ENCODE peak calls at places on chromosomes 1 and 21, in five cellular contexts. G is adrenal gland, C is HCT116, T is heart left ventricle, F is heart right ventricle. W is an unnamed sample.
A peak's percentile ranks its signal among the peaks of the same experiment; 100 is the strongest.

GRCh38 chr21:41895643-41896493 is 16.7 kb upstream of the PRDM15 start:
- DNase-seq in G (no peak), C (no peak), T (no peak), F (no peak), W (no peak)

GRCh38 chr1:110495926-110496600 is 22.9 kb downstream of the KCNA10 start:
- DNase-seq in G (peak; percentile 95), C (peak; percentile 68), T (peak; percentile 77), F (peak; percentile 77), W (peak; percentile 58)

GRCh38 chr1:67612690-67613322 is 72.2 kb upstream of the GADD45A start:
- DNase-seq in G (no peak), C (no peak), T (peak; percentile 62), F (peak; percentile 35), W (peak; percentile 24)

GRCh38 chr1:208254862-208255261 is 10.7 kb upstream of the PLXNA2 start:
- DNase-seq in G (no peak), C (no peak), T (no peak), F (no peak), W (no peak)

GRCh38 chr1:167617100-167617949 is 12.7 kb upstream of the RCSD1 start:
- DNase-seq in G (peak; percentile 76), C (no peak), T (peak; percentile 61), F (peak; percentile 54), W (no peak)

GRCh38 chr1:24163999-24164398 is 21.1 kb upstream of the IL22RA1 start:
- DNase-seq in G (no peak), C (no peak), T (no peak), F (no peak), W (no peak)

GRCh38 chr1:8026153-8026975 is at the start of gene ERRFI1:
- DNase-seq in G (peak; percentile 97), C (peak; percentile 83), T (peak; percentile 96), F (peak; percentile 93), W (peak; percentile 95)

GRCh38 chr1:17194981-17195528 is 9.9 kb upstream of the PADI1 start:
- DNase-seq in G (peak; percentile 17), C (no peak), T (no peak), F (no peak), W (no peak)

GRCh38 chr1:205258313-205259176 is 30.8 kb downstream of the TMCC2 start:
- DNase-seq in G (peak; percentile 88), C (no peak), T (no peak), F (no peak), W (no peak)

GRCh38 chr1:81155131-81155530 is 645.6 kb upstream of the ADGRL2 start:
- DNase-seq in G (no peak), C (no peak), T (no peak), F (no peak), W (no peak)

GRCh38 chr1:18470650-18471355 is 9.9 kb upstream of the KLHDC7A start:
- DNase-seq in G (no peak), C (no peak), T (no peak), F (no peak), W (no peak)

GRCh38 chr1:15966081-15966955 is 9.6 kb downstream of the ZBTB17 start:
- DNase-seq in G (peak; percentile 61), C (no peak), T (no peak), F (no peak), W (no peak)

GRCh38 chr1:221335161-221336101 is 406.5 kb downstream of the DUSP10 start:
- DNase-seq in G (peak; percentile 67), C (no peak), T (peak; percentile 28), F (peak; percentile 7), W (peak; percentile 68)

GRCh38 chr21:36113647-36114428 is 21.0 kb upstream of the CBR3 start:
- DNase-seq in G (no peak), C (no peak), T (no peak), F (no peak), W (no peak)

DNA sequence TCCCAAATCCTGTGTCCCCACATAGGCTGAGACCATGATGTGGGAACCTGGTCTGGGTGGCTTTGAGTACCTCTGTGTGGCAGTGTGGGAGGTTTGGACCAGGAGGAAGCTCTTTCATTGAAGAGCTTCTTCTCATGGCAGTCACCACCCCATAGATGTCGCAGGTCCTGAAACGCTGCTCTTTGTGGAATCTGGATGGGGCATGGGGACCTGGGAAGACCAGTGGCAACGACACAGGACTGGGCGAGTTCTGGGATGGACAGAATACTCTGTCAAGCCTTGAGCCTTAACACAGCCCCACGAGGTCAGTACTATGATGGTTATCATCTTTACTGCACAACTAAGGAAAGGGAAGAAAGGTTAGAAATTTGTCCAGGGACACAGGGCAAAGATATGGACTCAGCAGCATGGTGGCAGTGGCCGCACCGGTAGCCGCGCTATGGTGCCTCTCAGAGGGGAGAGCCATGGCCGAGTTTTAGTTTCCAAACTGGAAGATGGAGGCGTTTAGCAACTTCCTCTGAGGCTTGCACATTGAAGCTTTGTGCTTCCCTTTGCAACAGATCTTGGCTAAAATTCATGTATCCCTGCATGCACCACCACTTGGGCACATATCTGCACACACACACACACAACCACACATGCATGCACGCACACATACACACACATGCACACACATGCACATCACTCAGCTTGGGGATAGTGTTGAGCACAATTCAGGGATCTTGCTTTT is 117.7 kb upstream of the C1orf174 start:
- DNase-seq in G (peak; percentile 27), C (no peak), T (no peak), F (no peak), W (no peak)
- H3K4me3 ChIP-seq in G (no peak overlapping the region), C (no peak overlapping the region), T (no peak overlapping the region), F (no peak overlapping the region), W (no peak overlapping the region)

DNA sequence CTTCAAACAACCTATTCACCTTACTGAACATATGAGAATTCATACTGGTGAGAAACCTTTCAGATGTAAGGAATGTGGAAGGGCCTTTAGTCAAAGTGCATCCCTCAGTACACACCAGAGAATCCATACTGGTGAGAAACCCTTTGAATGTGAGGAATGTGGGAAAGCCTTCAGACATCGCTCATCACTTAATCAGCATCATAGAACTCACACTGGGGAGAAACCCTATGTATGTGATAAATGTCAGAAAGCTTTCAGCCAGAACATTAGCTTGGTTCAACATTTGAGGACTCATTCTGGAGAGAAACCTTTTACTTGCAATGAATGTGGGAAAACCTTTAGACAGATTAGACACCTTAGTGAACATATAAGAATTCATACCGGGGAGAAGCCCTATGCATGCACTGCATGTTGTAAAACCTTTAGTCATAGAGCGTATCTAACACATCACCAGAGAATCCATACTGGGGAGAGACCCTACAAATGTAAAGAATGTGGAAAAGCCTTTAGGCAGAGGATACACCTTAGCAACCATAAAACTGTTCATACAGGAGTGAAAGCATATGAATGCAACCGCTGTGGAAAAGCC is 13.2 kb upstream of the EXO5 start:
- DNase-seq in G (no peak), C (no peak), T (no peak), F (no peak), W (no peak)
- H3K9me3 ChIP-seq in G (peaks cover 9% of the 10 kb centered on the region), C (peaks cover 7% of the 10 kb centered on the region), T (peaks cover 86% of the 10 kb centered on the region), F (peaks cover 6% of the 10 kb centered on the region), W (peaks cover 37% of the 10 kb centered on the region)

GRCh38 chr1:179576509-179576908 is 761 bp upstream of the NPHS2 start:
- DNase-seq in G (no peak), C (no peak), T (no peak), F (no peak), W (no peak)

DNA sequence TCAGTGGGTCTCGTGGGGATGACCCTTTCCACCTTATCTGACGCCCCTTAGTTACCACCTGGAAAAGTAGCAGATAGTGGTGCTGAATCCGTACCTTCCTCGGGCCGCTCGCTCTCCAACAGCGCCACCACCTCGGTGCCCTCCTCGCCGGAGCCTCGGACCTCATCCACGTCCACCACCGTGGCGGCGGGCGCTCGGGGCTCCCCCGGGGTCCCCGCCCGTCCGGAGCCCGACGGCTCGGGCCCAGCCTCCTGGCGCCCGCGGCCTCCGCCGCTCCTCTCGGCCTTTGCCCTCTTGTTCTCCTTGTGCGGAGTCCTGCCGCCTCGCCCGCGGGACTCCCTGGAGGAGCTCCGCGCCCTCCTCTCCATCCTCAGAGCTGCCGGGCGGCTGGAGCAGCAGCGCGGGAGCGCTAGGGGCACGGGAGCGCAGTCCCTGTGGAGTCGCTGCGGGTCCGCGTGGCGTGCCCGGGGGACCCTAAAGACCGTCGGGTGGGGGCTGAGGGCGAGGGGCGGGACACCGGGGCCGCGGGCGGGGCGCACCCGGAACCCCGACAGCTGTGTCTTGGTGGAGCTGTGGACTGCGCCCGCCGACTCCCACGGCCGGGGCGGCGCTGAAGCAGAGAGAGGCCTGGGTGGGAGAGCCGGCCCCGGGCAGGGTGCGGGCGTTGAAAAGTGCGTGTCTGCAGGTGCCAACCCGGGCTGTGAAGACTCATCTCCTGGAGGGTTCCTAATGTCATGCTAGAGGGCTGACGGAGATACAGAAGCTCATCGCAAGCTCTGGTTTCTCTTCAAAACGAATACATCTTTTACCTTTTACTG is at the start of gene NPHS2:
- DNase-seq in G (no peak), C (no peak), T (no peak), F (no peak), W (no peak)
- H3K4me3 ChIP-seq in G (no peak within 1 kb of the TSS), C (no peak within 1 kb of the TSS), T (no peak within 1 kb of the TSS), F (no peak within 1 kb of the TSS), W (no peak within 1 kb of the TSS)

GRCh38 chr1:82165304-82165703 is 364.6 kb downstream of the ADGRL2 start:
- DNase-seq in G (no peak), C (no peak), T (no peak), F (no peak), W (no peak)

GRCh38 chr1:82160036-82160435 is 359.3 kb downstream of the ADGRL2 start:
- DNase-seq in G (no peak), C (no peak), T (no peak), F (no peak), W (peak; percentile 64)

GRCh38 chr1:82162526-82163420 is 362.0 kb downstream of the ADGRL2 start:
- DNase-seq in G (no peak), C (no peak), T (no peak), F (no peak), W (no peak)

GRCh38 chr1:82161651-82162238 is 361.0 kb downstream of the ADGRL2 start:
- DNase-seq in G (no peak), C (no peak), T (no peak), F (no peak), W (peak; percentile 5)

DNA sequence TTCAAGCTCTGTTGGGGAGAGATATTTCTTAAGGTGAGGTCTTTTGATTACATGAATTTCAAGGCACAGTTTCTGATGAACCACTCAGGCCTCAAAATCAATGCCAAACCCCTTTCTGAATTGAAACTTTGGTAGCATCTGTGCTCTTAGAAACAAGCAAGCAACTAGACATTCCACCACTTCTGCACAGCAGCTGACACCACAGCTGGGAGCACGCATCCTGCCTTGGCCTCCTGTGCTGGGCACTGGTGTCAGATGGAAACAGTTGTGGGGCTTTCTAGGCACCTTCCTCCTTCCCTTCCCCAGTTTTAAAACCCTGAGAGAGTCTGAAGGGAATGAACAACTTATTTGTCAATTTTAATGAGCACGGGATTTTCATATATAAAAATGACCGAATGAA is 360.2 kb downstream of the ADGRL2 start:
- DNase-seq in G (no peak), C (no peak), T (no peak), F (no peak), W (no peak)
- H3K9me3 ChIP-seq in G (no peaks in the 10 kb centered on the region), C (no peaks in the 10 kb centered on the region), T (no peaks in the 10 kb centered on the region), F (no peaks in the 10 kb centered on the region), W (peaks cover 4% of the 10 kb centered on the region)

GRCh38 chr1:28965271-28965870 is 51.0 kb downstream of the EPB41 start:
- DNase-seq in G (no peak), C (no peak), T (no peak), F (no peak), W (no peak)
- H3K4me3 ChIP-seq in G (no peak overlapping the region), C (no peak overlapping the region), T (no peak overlapping the region), F (no peak overlapping the region), W (no peak overlapping the region)

DNA sequence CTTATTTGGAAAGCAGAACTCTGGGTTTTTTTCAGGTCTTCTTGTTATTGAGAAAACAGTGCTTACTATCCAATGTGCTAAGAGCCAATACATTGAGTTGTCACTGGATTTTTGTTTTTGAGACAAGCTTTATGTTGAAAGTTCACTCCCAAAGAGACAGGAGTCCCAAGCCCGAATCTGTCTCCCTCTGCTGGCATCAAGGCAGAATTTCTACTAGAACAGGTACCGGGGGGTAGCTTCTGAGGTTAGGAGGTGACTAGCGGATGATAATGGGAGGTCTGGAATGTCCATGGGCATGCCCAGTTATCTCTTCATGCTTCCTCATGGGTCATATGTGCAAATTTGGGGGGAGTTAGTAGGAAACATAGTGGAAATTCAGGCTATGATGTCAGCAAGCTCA is 25.1 kb downstream of the ZNF124 start:
- DNase-seq in G (no peak), C (no peak), T (no peak), F (no peak), W (no peak)
- H3K9me3 ChIP-seq in G (no peaks in the 10 kb centered on the region), C (peaks cover 22% of the 10 kb centered on the region), T (peaks cover 60% of the 10 kb centered on the region), F (no peaks in the 10 kb centered on the region), W (peaks cover 45% of the 10 kb centered on the region)